ENCODE peak calls at places on chromosome 12, in four cellular contexts. G is AG04449, R is tibial artery, B is fibroblast of mammary gland. P is an unnamed sample.

GRCh38 chr12:78146365-78146772 is 315.7 kb downstream of the NAV3 start:
- DNase-seq in G (no peak), R (no peak), B (peak), P (no peak)

GRCh38 chr12:40515041-40515825 is 177.0 kb upstream of the CNTN1 start:
- DNase-seq in B (no peak), G (no peak), R (no peak), P (no peak)

GRCh38 chr12:94990222-94990621 is 13.3 kb downstream of the NDUFA12 start:
- DNase-seq in B (no peak), G (no peak), R (no peak), P (no peak)

GRCh38 chr12:102702447-102703114 is 214.5 kb downstream of the PAH start:
- DNase-seq in R (no peak), B (peak), G (peak), P (peak)

GRCh38 chr12:132224484-132224883 is 80.2 kb downstream of the NOC4L start:
- DNase-seq in R (no peak), G (no peak), B (no peak), P (no peak)

GRCh38 chr12:47216150-47216677 is 136.5 kb upstream of the AMIGO2 start:
- DNase-seq in G (no peak), R (no peak), B (no peak), P (peak)

GRCh38 chr12:58420496-58420895 is 479.1 kb downstream of the ATP23 start:
- DNase-seq in G (no peak), R (no peak), B (peak), P (no peak)

GRCh38 chr12:75482636-75483035 is 2.1 kb downstream of the GLIPR1 start:
- DNase-seq in R (no peak), B (peak), G (no peak), P (no peak)

GRCh38 chr12:12990700-12991468 is 9.2 kb downstream of the HEBP1 start:
- DNase-seq in B (no peak), R (no peak), G (no peak), P (no peak)

GRCh38 chr12:47870175-47870781 is 34.5 kb downstream of the VDR start:
- DNase-seq in R (peak), G (no peak), B (peak), P (no peak)

GRCh38 chr12:12606793-12607589 is 4.7 kb upstream of the CREBL2 start:
- DNase-seq in B (peak), G (no peak), R (no peak), P (no peak)

GRCh38 chr12:67788118-67788517 is 139.6 kb downstream of the DYRK2 start:
- DNase-seq in R (no peak), B (no peak), G (no peak), P (no peak)

GRCh38 chr12:111767362-111768158 is 827 bp downstream of the ALDH2 start:
- DNase-seq in R (no peak), B (peak), G (no peak), P (no peak)

GRCh38 chr12:4435537-4435936 is 10.1 kb downstream of the FGF6 start:
- DNase-seq in B (no peak), R (no peak), G (no peak), P (no peak)

GRCh38 chr12:4440187-4440941 is 5.3 kb downstream of the FGF6 start:
- DNase-seq in G (no peak), B (no peak), R (no peak), P (no peak)

GRCh38 chr12:4439736-4440135 is 5.9 kb downstream of the FGF6 start:
- DNase-seq in R (no peak), G (no peak), B (no peak), P (no peak)

GRCh38 chr12:4441355-4442330 is 4.0 kb downstream of the FGF6 start:
- DNase-seq in B (no peak), G (no peak), R (no peak), P (no peak)

DNA sequence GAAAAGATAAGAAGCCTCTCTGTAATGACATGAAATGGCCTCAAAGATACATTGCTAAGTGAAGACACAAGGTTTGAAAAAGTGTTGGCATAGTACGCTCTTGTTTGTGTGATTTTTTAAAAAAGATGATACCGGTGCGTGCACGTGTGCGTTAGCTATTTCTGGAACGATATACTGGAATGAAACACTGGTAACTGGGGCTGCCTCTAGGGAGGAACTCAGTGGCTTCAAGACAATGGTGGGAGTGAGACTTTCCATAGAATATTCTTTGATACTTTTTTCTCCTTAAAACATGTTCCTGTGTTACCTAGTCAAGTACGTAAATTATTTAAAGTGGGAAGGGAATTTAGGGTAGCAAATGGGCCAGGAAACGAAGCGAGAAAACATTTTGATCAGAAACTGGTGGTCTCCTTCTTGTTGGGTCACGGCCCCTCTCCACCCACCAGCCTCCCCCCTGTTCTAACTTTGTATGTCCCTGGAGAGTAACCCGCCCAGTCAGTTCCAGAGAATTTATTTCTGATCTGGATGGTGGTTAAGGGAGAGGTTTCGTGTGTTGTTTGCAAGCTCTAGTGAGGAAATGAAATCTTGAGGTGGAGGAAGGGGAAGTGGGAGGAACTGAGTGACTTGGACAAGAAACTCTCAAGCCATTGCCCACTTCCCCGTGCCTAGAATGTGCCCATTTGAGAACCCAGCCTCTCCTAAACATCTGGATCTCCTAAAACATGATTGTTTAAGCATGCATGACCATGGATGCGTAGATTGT is 6.6 kb downstream of the FGF6 start:
- DNase-seq in B (no peak), R (no peak), G (no peak), P (peak)
- H3K4me3 ChIP-seq in B (no peak), R (no peak), G (no peak), P (no peak)

DNA sequence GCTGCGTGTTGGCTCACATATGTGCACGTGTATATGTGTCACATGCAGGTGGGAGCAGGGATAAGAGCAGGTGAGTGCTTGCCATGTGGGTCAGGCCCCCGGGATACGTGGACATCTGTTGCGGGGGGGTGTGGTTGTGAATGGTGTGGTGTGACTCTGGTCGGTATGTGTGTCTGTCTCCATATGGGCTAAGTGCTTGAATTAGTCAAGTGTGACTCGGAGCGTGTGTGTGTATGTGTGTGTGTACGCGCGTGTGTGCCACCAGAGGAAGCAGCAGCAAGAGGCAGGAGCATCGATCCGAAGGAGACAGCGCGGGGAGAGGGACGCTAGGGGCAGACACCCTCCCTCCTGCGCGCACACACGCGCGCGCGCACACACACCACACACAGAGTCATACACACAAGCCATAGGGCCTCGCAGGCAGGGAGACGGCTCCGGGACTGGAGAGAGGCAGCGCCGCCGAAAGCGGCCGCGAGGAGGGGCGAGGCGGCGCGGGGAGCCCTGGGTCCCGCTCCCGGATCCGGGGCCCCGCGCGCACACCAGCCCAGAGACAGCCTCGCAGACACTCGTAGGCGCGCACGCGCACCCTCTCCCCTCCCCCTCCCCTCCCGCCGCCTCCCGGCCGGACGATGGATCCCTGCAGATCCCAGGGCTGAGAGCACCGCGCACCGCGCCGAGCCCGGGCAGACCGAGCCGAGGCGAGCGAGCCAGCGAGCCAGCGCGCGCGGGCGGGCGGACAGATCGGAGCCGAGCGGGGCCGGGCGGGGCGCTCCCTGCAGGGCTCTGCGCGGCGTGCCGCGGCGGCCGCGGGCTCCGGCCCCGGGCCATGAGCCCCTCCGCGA is at the start of gene ASIC1:
- DNase-seq in B (peak), R (peak), G (no peak), P (no peak)
- TF ChIP-seq CTCF in B (no peak), R (no peak), G (no peak), P (peak)

GRCh38 chr12:53380104-53380796 is at the start of gene SP1:
- DNase-seq in B (peak), R (peak), G (peak), P (peak)

GRCh38 chr12:53379389-53380103 is 430 bp upstream of the SP1 start:
- DNase-seq in R (peak), B (peak), G (peak), P (peak)

GRCh38 chr12:53381739-53382630 is 2.0 kb downstream of the SP1 start:
- DNase-seq in G (no peak), R (peak), B (peak), P (peak)

GRCh38 chr12:53380797-53381738 is 1.1 kb downstream of the SP1 start:
- DNase-seq in G (no peak), B (peak), R (peak), P (no peak)

GRCh38 chr12:53383258-53383657 is 3.3 kb downstream of the SP1 start:
- DNase-seq in G (no peak), R (no peak), B (no peak), P (no peak)
- H3K4me3 ChIP-seq in G (peak), R (peak), B (peak), P (peak)

GRCh38 chr12:96698521-96698920 is 208.5 kb upstream of the NEDD1 start:
- DNase-seq in B (no peak), R (no peak), G (no peak), P (no peak)
- TF ChIP-seq CTCF in B (peak), R (no peak), G (no peak), P (peak)